ENCODE peak calls at places on chromosomes 5 and 9, in four cellular contexts. M is kidney epithelial cell, P is T-helper 2 cell, G is hepatocyte. A is an unnamed sample.

GRCh38 chr9:126938332-126938731 is 23.8 kb downstream of the RALGPS1 start:
- DNase-seq in M (no peak), P (no peak), G (no peak), A (no peak)

GRCh38 chr5:41921874-41922273 is 3.2 kb upstream of the FBXO4 start:
- DNase-seq in M (no peak), P (no peak), G (no peak), A (no peak)

GRCh38 chr5:1704676-1705075 is 95.0 kb downstream of the MRPL36 start:
- DNase-seq in M (no peak), P (no peak), G (no peak), A (no peak)

GRCh38 chr9:126883636-126884035 is 23.2 kb downstream of the ZBTB34 start:
- DNase-seq in M (peak; percentile 32), P (no peak), G (peak; percentile 51), A (no peak)

GRCh38 chr9:85200726-85201402 is 531.3 kb downstream of the NTRK2 start:
- DNase-seq in M (no peak), P (no peak), G (no peak), A (peak; percentile 42)

GRCh38 chr5:109965634-109966033 is 275.9 kb downstream of the MAN2A1 start:
- DNase-seq in M (no peak), P (no peak), G (no peak), A (no peak)

GRCh38 chr5:67363963-67364362 is 167.4 kb upstream of the CD180 start:
- DNase-seq in M (no peak), P (no peak), G (no peak), A (no peak)

GRCh38 chr9:77815260-77815659 is 167.1 kb upstream of the GNA14 start:
- DNase-seq in M (no peak), P (no peak), G (no peak), A (no peak)

GRCh38 chr5:59543826-59544442 is 349.6 kb downstream of the PDE4D start:
- DNase-seq in M (no peak), P (no peak), G (no peak), A (no peak)

GRCh38 chr5:14501353-14502162 is 80.0 kb upstream of the OTULINL start:
- DNase-seq in M (no peak), P (no peak), G (no peak), A (no peak)

GRCh38 chr9:76835571-76836283 is 70.2 kb downstream of the PRUNE2 start:
- DNase-seq in M (peak; percentile 38), P (no peak), G (peak; percentile 15), A (peak; percentile 73)

GRCh38 chr9:115333671-115334070 is 215.7 kb upstream of the TNC start:
- DNase-seq in M (no peak), P (no peak), G (no peak), A (no peak)

GRCh38 chr5:17206021-17206420 is 11.4 kb upstream of the BASP1 start:
- DNase-seq in M (no peak), P (no peak), G (no peak), A (no peak)

GRCh38 chr5:135013947-135014570 is 20.0 kb downstream of the PITX1 start:
- DNase-seq in M (no peak), P (no peak), G (no peak), A (no peak)

GRCh38 chr9:88313364-88314220 is 74.7 kb upstream of the SPIN1 start:
- DNase-seq in M (no peak), P (no peak), G (no peak), A (no peak)

GRCh38 chr5:65722575-65723424 is 795 bp downstream of the NLN start:
- DNase-seq in M (no peak), P (no peak), G (no peak), A (no peak)